ENCODE peak calls at places on chromosome 5, in nine cellular contexts. O is heart right ventricle, H is adrenal gland, U is A549, L is mammary epithelial cell, F is HFF-Myc, N is tibial artery, S is cardiac fibroblast, X is fibroblast of pulmonary artery. Y is an unnamed sample.

GRCh38 chr5:159156839-159157238 is 52.5 kb downstream of the RNF145 start:
- DNase-seq in F (peak; percentile 67), L (peak; percentile 65), N (no peak), H (peak; percentile 50), X (peak; percentile 87), S (peak; percentile 88), O (no peak), U (peak; percentile 73), Y (peak; percentile 88)

GRCh38 chr5:68217476-68217984 is 2.0 kb downstream of the PIK3R1 start:
- DNase-seq in U (no peak), O (no peak), L (no peak), X (peak; percentile 38), H (no peak), N (no peak), F (no peak), S (peak; percentile 34), Y (peak; percentile 53)

GRCh38 chr5:119315516-119315949 is 40.3 kb upstream of the TNFAIP8 start:
- DNase-seq in L (peak; percentile 50), O (no peak), N (no peak), S (peak; percentile 46), H (no peak), X (peak; percentile 43), U (peak; percentile 67), F (no peak), Y (peak; percentile 14)

GRCh38 chr5:93915142-93915553 is 173.7 kb upstream of the POU5F2 start:
- DNase-seq in U (no peak), F (peak; percentile 24), X (peak; percentile 81), S (peak; percentile 82), N (no peak), L (peak; percentile 33), H (no peak), O (no peak), Y (peak; percentile 79)

GRCh38 chr5:84437673-84438315 is 53.1 kb upstream of the EDIL3 start:
- DNase-seq in X (peak; percentile 73), O (no peak), S (peak; percentile 83), F (no peak), N (no peak), U (no peak), L (peak; percentile 81), H (no peak), Y (peak; percentile 85)

GRCh38 chr5:102975457-102976182 is 144.3 kb downstream of the GIN1 start:
- DNase-seq in O (no peak), S (peak; percentile 82), L (peak; percentile 8), N (no peak), F (peak; percentile 9), U (no peak), H (no peak), X (peak; percentile 90), Y (peak; percentile 68)

GRCh38 chr5:150303070-150303595 is 428 bp upstream of the ARSI start:
- DNase-seq in S (no peak), F (no peak), U (no peak), L (no peak), O (no peak), H (no peak), N (no peak), X (peak; percentile 72), Y (peak; percentile 84)

GRCh38 chr5:18321516-18321915 is 687.3 kb downstream of the TAF11L14 start:
- DNase-seq in L (no peak), F (no peak), S (no peak), N (no peak), O (no peak), U (no peak), H (no peak), X (no peak), Y (no peak)

GRCh38 chr5:112109331-112109993 is 309.6 kb downstream of the EPB41L4A start:
- DNase-seq in H (peak; percentile 47), O (peak; percentile 11), L (peak; percentile 62), X (peak; percentile 96), U (no peak), F (peak; percentile 98), S (peak; percentile 74), N (no peak), Y (peak; percentile 98)

GRCh38 chr5:94761786-94762185 is 143.3 kb downstream of the SLF1 start:
- DNase-seq in O (no peak), U (no peak), X (no peak), S (no peak), L (no peak), H (no peak), F (no peak), N (no peak), Y (no peak)

GRCh38 chr5:134460551-134460950 is 48.9 kb upstream of the CDKN2AIPNL start:
- DNase-seq in U (no peak), N (peak; percentile 50), S (peak; percentile 52), X (no peak), L (no peak), H (no peak), F (no peak), O (no peak), Y (no peak)

GRCh38 chr5:76527685-76528161 is 95.5 kb downstream of the F2RL2 start:
- DNase-seq in O (no peak), U (no peak), L (peak; percentile 55), H (no peak), S (no peak), N (no peak), X (no peak), F (no peak), Y (peak; percentile 61)

GRCh38 chr5:9661316-9662015 is 31.3 kb upstream of the TAS2R1 start:
- DNase-seq in L (no peak), U (no peak), S (no peak), N (no peak), F (peak; percentile 63), H (no peak), O (no peak), X (no peak), Y (peak; percentile 67)

GRCh38 chr5:1005904-1006655 is 2.5 kb upstream of the NKD2 start:
- DNase-seq in N (peak; percentile 48), F (no peak), L (no peak), U (no peak), S (no peak), H (peak; percentile 16), X (no peak), O (peak; percentile 10), Y (no peak)

GRCh38 chr5:1005362-1005851 is 3.2 kb upstream of the NKD2 start:
- DNase-seq in H (peak; percentile 20), L (no peak), S (no peak), O (no peak), X (no peak), F (no peak), N (peak; percentile 62), U (no peak), Y (no peak)

GRCh38 chr5:1003296-1003937 is 5.2 kb upstream of the NKD2 start:
- DNase-seq in X (no peak), F (no peak), O (no peak), U (no peak), N (no peak), H (peak; percentile 24), S (peak; percentile 31), L (peak; percentile 95), Y (no peak)

GRCh38 chr5:1006656-1007071 is 1.9 kb upstream of the NKD2 start:
- DNase-seq in N (peak; percentile 52), O (peak; percentile 7), U (no peak), S (no peak), H (peak; percentile 12), X (no peak), L (no peak), F (no peak), Y (no peak)

GRCh38 chr5:1004598-1005361 is 3.8 kb upstream of the NKD2 start:
- DNase-seq in N (peak; percentile 71), H (peak; percentile 72), L (no peak), U (peak; percentile 61), F (no peak), O (peak; percentile 87), S (peak; percentile 55), X (peak; percentile 60), Y (peak; percentile 56)
- TF ChIP-seq CTCF in N (no peak), H (no peak), L (no peak), U (peak; percentile 79), F (peak; percentile 9), O (peak; percentile 76), S (peak; percentile 44), X (peak; percentile 38), Y (peak; percentile 59)

GRCh38 chr5:136133416-136134383 is 1.1 kb downstream of the SMAD5 start:
- DNase-seq in O (peak; percentile 35), U (peak; percentile 27), H (peak; percentile 66), S (peak; percentile 67), F (no peak), X (peak; percentile 77), N (peak; percentile 66), L (peak; percentile 45), Y (peak; percentile 78)

GRCh38 chr5:136130581-136130980 is 2.1 kb upstream of the SMAD5 start:
- DNase-seq in X (no peak), N (no peak), S (no peak), O (no peak), L (no peak), F (no peak), U (no peak), H (no peak), Y (peak; percentile 7)

GRCh38 chr5:136132557-136133415 is at the start of gene SMAD5:
- DNase-seq in N (peak; percentile 98), U (peak; percentile 96), F (peak; percentile 77), L (peak; percentile 93), O (peak; percentile 98), S (peak; percentile 96), X (peak; percentile 97), H (peak; percentile 97), Y (peak; percentile 94)

GRCh38 chr5:136134653-136135052 is 2.0 kb downstream of the SMAD5 start:
- DNase-seq in F (no peak), U (no peak), O (no peak), L (no peak), N (no peak), S (no peak), H (no peak), X (no peak), Y (no peak)

GRCh38 chr5:136132087-136132486 is 558 bp upstream of the SMAD5 start:
- DNase-seq in S (no peak), L (no peak), H (peak; percentile 31), N (peak; percentile 65), O (peak; percentile 13), U (peak; percentile 25), F (no peak), X (no peak), Y (no peak)
- H3K4me3 ChIP-seq in S (peak overlapping the region; percentile 69), L (peak overlapping the region; percentile 84), H (no peak overlapping the region), N (peak overlapping the region; percentile 64), O (peak overlapping the region; percentile 87), U (peak overlapping the region; percentile 93), F (peak overlapping the region; percentile 91), X (peak overlapping the region; percentile 90), Y (peak overlapping the region; percentile 87)

DNA sequence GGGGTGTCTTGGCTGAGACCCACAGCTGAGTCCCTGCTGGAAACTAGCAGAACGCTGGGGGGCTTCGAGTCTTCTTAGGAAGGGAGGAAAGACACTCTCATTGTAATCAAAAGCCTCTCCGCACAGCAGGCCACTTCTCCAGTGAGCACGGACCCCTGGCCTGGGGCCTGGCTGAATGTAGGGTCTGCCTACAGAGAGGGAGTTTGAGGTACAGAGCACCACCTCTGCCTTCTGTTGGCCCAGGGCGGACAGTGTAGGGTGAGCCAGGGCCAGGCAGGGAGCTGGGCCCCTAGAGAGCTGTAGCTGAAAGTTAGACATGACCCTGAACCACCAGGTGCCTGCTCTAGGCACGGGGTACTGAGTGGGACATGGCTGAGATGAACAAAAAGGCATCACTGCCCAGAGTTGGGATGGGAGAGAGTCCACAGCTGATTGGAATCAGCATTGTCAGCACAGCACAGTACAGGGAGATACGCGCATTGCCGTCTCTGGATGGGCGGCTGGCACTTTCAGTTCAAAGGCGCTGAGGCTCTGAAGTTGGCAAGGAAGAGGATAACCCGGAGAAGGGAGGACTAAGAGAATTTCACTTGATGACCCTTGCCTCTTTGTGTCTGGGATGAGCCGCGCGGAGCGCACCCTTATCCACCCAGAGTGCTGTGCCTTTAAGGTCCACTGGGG is 363 bp upstream of the SLC25A48 start:
- DNase-seq in X (peak; percentile 34), O (no peak), S (peak; percentile 49), H (no peak), L (no peak), U (no peak), N (no peak), F (no peak), Y (peak; percentile 29)
- TF ChIP-seq CTCF in X (peak; percentile 67), O (no peak), S (peak; percentile 77), H (peak; percentile 32), L (peak; percentile 66), U (no peak), N (no peak), F (peak; percentile 67), Y (peak; percentile 71)

GRCh38 chr5:132411382-132411925 is 41.9 kb downstream of the SLC22A5 start:
- DNase-seq in F (no peak), L (no peak), S (no peak), X (no peak), H (peak; percentile 48), N (no peak), U (no peak), O (no peak), Y (no peak)
- H3K4me3 ChIP-seq in F (peak overlapping the region; percentile 50), L (peak overlapping the region; percentile 73), S (peak overlapping the region; percentile 67), X (peak overlapping the region; percentile 68), H (no peak overlapping the region), N (peak overlapping the region; percentile 75), U (peak overlapping the region; percentile 69), O (peak overlapping the region; percentile 64), Y (peak overlapping the region; percentile 84)